ENCODE peak calls at places on chromosomes 1 and 21, in ten cellular contexts. Y is omental fat pad, T is foreskin fibroblast, K is upper lobe of right lung, D is dorsolateral prefrontal cortex, B is mammary epithelial cell, S is tibial artery, P is heart right ventricle, X is Panc1, A is lower lobe of right lung. N is an unnamed sample.

GRCh38 chr1:45008076-45008475 is 3.0 kb downstream of the HECTD3 start:
- DNase-seq in Y (no peak), T (no peak), K (peak; percentile 21), D (no peak), B (no peak), S (no peak), P (no peak), X (no peak), A (no peak), N (no peak)

GRCh38 chr1:19815801-19816736 is 986 bp upstream of the RNF186 start:
- DNase-seq in Y (no peak), T (no peak), K (no peak), D (no peak), B (no peak), S (no peak), P (no peak), X (no peak), A (peak; percentile 49), N (no peak)

GRCh38 chr1:39526466-39527189 is 35.2 kb downstream of the BMP8A start:
- DNase-seq in Y (no peak), T (no peak), K (no peak), D (no peak), B (no peak), S (peak; percentile 60), P (no peak), X (no peak), A (no peak), N (no peak)

GRCh38 chr1:225768662-225769426 is 8.8 kb upstream of the SRP9 start:
- DNase-seq in Y (no peak), T (no peak), K (no peak), D (no peak), B (peak; percentile 47), S (peak; percentile 32), P (no peak), X (no peak), A (no peak), N (no peak)

GRCh38 chr1:187078916-187079315 is 250.2 kb downstream of the PLA2G4A start:
- DNase-seq in Y (no peak), T (no peak), K (no peak), D (no peak), B (no peak), S (no peak), P (no peak), X (no peak), A (no peak), N (no peak)

GRCh38 chr1:183411091-183411490 is 7.1 kb downstream of the NMNAT2 start:
- DNase-seq in Y (no peak), T (no peak), K (no peak), D (no peak), B (no peak), S (no peak), P (no peak), X (no peak), A (no peak), N (no peak)

GRCh38 chr1:58929667-58930325 is 145.9 kb upstream of the JUN start:
- DNase-seq in Y (no peak), T (no peak), K (no peak), D (no peak), B (peak; percentile 59), S (no peak), P (no peak), X (no peak), A (no peak), N (no peak)

GRCh38 chr1:64171797-64172281 is 31.6 kb upstream of the UBE2U start:
- DNase-seq in Y (no peak), T (no peak), K (no peak), D (no peak), B (peak; percentile 66), S (no peak), P (no peak), X (no peak), A (no peak), N (no peak)

GRCh38 chr21:44658913-44659595 is 1.3 kb downstream of the KRTAP12-3 start:
- DNase-seq in Y (no peak), T (no peak), K (no peak), D (no peak), B (no peak), S (no peak), P (no peak), X (no peak), A (no peak), N (no peak)

GRCh38 chr21:35227774-35228173 is 178.7 kb upstream of the RUNX1 start:
- DNase-seq in Y (no peak), T (no peak), K (no peak), D (no peak), B (no peak), S (no peak), P (no peak), X (no peak), A (no peak), N (no peak)

GRCh38 chr1:53500184-53501064 is 41.2 kb downstream of the DMRTB1 start:
- DNase-seq in Y (no peak), T (no peak), K (no peak), D (no peak), B (no peak), S (no peak), P (no peak), X (no peak), A (no peak), N (no peak)

GRCh38 chr21:41008971-41009370 is 159.0 kb upstream of the BACE2 start:
- DNase-seq in Y (no peak), T (no peak), K (no peak), D (no peak), B (no peak), S (no peak), P (no peak), X (no peak), A (no peak), N (no peak)

GRCh38 chr1:51957618-51958017 is 32.9 kb downstream of the RAB3B start:
- DNase-seq in Y (no peak), T (no peak), K (no peak), D (no peak), B (no peak), S (no peak), P (no peak), X (no peak), A (no peak), N (no peak)

GRCh38 chr1:104648269-104648691 is 898.6 kb downstream of the AMY1C start:
- DNase-seq in Y (no peak), T (no peak), K (no peak), D (no peak), B (no peak), S (no peak), P (no peak), X (peak; percentile 0), A (no peak), N (no peak)
- TF ChIP-seq CTCF in Y (no peak), T (no peak), K (peak; percentile 34), D (peak; percentile 13), B (peak; percentile 45), S (no peak), P (no peak), X (peak; percentile 54), A (no peak), N (peak; percentile 42)

GRCh38 chr1:110130989-110131388 is 18.7 kb downstream of the UBL4B start:
- DNase-seq in Y (no peak), T (no peak), K (no peak), D (no peak), B (no peak), S (peak; percentile 45), P (no peak), X (no peak), A (no peak), N (no peak)

GRCh38 chr1:110133436-110133835 is 16.9 kb upstream of the SLC6A17 start:
- DNase-seq in Y (no peak), T (no peak), K (no peak), D (peak; percentile 58), B (no peak), S (peak; percentile 32), P (no peak), X (no peak), A (no peak), N (no peak)

GRCh38 chr1:110134050-110134595 is 16.2 kb upstream of the SLC6A17 start:
- DNase-seq in Y (no peak), T (no peak), K (no peak), D (no peak), B (no peak), S (peak; percentile 7), P (no peak), X (no peak), A (no peak), N (no peak)

GRCh38 chr1:110132682-110133081 is 17.6 kb upstream of the SLC6A17 start:
- DNase-seq in Y (no peak), T (no peak), K (no peak), D (no peak), B (no peak), S (peak; percentile 48), P (no peak), X (no peak), A (no peak), N (no peak)

DNA sequence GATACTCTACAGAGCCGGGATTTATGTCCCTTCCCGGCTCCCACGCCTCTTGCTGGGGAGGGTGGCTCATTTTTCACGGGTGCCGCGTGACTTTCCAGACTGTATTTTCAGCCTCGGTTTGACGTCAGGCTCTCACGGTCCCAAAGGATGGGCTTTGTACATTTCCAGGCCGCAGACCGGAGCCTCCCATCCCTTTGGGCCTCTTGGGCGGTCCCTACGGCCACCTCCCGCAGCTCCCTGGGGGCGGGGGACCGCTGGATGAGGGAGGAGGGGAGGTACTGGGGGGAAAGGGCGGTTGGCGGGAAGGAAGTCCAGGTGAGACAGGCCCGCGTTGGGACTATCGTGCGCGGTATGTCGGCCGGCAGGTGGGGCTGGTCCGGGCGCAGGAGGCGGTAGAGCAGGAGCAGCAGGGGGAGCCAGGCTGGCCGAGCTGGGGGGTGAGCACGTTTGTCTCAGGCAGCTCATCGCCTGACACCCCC is 17.9 kb downstream of the UBL4B start:
- DNase-seq in Y (peak; percentile 34), T (no peak), K (no peak), D (peak; percentile 82), B (no peak), S (peak; percentile 87), P (no peak), X (no peak), A (no peak), N (no peak)
- TF ChIP-seq CTCF in Y (no peak), T (peak; percentile 14), K (no peak), D (no peak), B (no peak), S (peak; percentile 13), P (peak; percentile 41), X (no peak), A (no peak), N (no peak)

DNA sequence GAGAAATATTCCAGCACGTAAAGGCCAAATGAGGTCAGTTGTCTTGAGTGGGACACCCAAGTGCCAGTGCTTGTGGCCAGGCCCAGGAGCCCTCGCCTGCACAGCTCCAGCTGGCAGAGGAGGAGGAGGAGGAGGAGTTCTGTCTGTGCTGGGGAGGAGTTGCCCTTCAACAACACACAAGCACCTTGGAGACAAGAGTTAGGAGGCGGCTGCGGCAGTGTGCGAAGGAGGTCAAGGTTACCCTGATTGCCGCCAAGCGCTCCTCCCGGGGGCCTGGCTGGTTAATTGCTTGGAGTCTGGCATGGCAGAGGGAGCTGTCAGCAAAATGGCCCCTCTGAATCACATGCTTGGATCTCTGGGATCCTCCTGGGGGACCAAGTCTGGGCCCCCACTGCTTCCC is 45.1 kb downstream of the GRIK3 start:
- DNase-seq in Y (no peak), T (no peak), K (peak; percentile 69), D (no peak), B (no peak), S (no peak), P (peak; percentile 24), X (no peak), A (no peak), N (no peak)
- TF ChIP-seq CTCF in Y (no peak), T (no peak), K (no peak), D (no peak), B (no peak), S (no peak), P (no peak), X (no peak), A (no peak), N (no peak)

GRCh38 chr1:116679091-116679827 is 11.7 kb upstream of the IGSF3 start:
- DNase-seq in Y (no peak), T (no peak), K (no peak), D (no peak), B (no peak), S (no peak), P (no peak), X (no peak), A (no peak), N (no peak)
- TF ChIP-seq CTCF in Y (no peak), T (no peak), K (no peak), D (no peak), B (no peak), S (no peak), P (no peak), X (no peak), A (no peak), N (no peak)

N was measured in activated B cell treated with CpG ODN at 0.5 μM for 24 hours.